ENCODE peak calls at places on chromosomes 6 and 20, in four cellular contexts. One of them, this sample, is unnamed.

GRCh38 chr6:134394905-134395304 is 77.0 kb upstream of the SGK1 start:
- DNase-seq in K562: no peak
- DNase-seq in H1: no peak
- DNase-seq in HepG2: no peak
- DNase-seq in this sample: no peak

GRCh38 chr6:46793138-46793537 is at the start of gene MEP1A:
- DNase-seq in K562: no peak
- DNase-seq in H1: no peak
- DNase-seq in HepG2: peak; percentile 42
- DNase-seq in this sample: no peak

GRCh38 chr6:19705606-19706005 is 131.6 kb upstream of the ID4 start:
- DNase-seq in K562: no peak
- DNase-seq in H1: no peak
- DNase-seq in HepG2: no peak
- DNase-seq in this sample: no peak

GRCh38 chr6:13484138-13484708 is 3.2 kb downstream of the GFOD1 start:
- DNase-seq in K562: no peak
- DNase-seq in H1: no peak
- DNase-seq in HepG2: peak; percentile 84
- DNase-seq in this sample: no peak

GRCh38 chr6:102154874-102155273 is 761.4 kb downstream of the GRIK2 start:
- DNase-seq in K562: no peak
- DNase-seq in H1: no peak
- DNase-seq in HepG2: no peak
- DNase-seq in this sample: no peak

GRCh38 chr20:50395258-50395729 is 114.9 kb upstream of the PTPN1 start:
- DNase-seq in K562: no peak
- DNase-seq in H1: no peak
- DNase-seq in HepG2: no peak
- DNase-seq in this sample: no peak

GRCh38 chr6:139839506-139840156 is 465.2 kb upstream of the CITED2 start:
- DNase-seq in K562: no peak
- DNase-seq in H1: no peak
- DNase-seq in HepG2: no peak
- DNase-seq in this sample: no peak

GRCh38 chr6:42970859-42971612 is 7.9 kb downstream of the PEX6 start:
- DNase-seq in K562: peak; percentile 81
- DNase-seq in H1: no peak
- DNase-seq in HepG2: peak; percentile 32
- DNase-seq in this sample: no peak

GRCh38 chr6:104705095-104705707 is 154.5 kb downstream of the HACE1 start:
- DNase-seq in K562: no peak
- DNase-seq in H1: no peak
- DNase-seq in HepG2: no peak
- DNase-seq in this sample: no peak

GRCh38 chr6:33632603-33633039 is 11.5 kb downstream of the ITPR3 start:
- DNase-seq in K562: peak; percentile 76
- DNase-seq in H1: peak; percentile 70
- DNase-seq in HepG2: peak; percentile 75
- DNase-seq in this sample: peak; percentile 95

GRCh38 chr20:39264506-39265172 is 302.5 kb downstream of the DHX35 start:
- DNase-seq in K562: peak; percentile 77
- DNase-seq in H1: peak; percentile 39
- DNase-seq in HepG2: peak; percentile 63
- DNase-seq in this sample: peak; percentile 66

GRCh38 chr6:32178547-32179440 is 589 bp downstream of the RNF5 start:
- DNase-seq in K562: peak; percentile 50
- DNase-seq in H1: no peak
- DNase-seq in HepG2: no peak
- DNase-seq in this sample: no peak

GRCh38 chr6:7543761-7544424 is 2.4 kb downstream of the DSP start:
- DNase-seq in K562: no peak
- DNase-seq in H1: no peak
- DNase-seq in HepG2: no peak
- DNase-seq in this sample: no peak

GRCh38 chr20:20741067-20742045 is 28.9 kb upstream of the RALGAPA2 start:
- DNase-seq in K562: no peak
- DNase-seq in H1: no peak
- DNase-seq in HepG2: no peak
- DNase-seq in this sample: no peak

GRCh38 chr6:106730672-106731071 is 101.3 kb downstream of the QRSL1 start:
- DNase-seq in K562: no peak
- DNase-seq in H1: no peak
- DNase-seq in HepG2: no peak
- DNase-seq in this sample: no peak

GRCh38 chr20:9161308-9161707 is 92.4 kb downstream of the PLCB4 start:
- DNase-seq in K562: no peak
- DNase-seq in H1: no peak
- DNase-seq in HepG2: no peak
- DNase-seq in this sample: no peak

GRCh38 chr6:34876451-34876850 is 11.4 kb downstream of the TAF11 start:
- DNase-seq in K562: no peak
- DNase-seq in H1: no peak
- DNase-seq in HepG2: no peak
- DNase-seq in this sample: no peak

GRCh38 chr6:36848658-36849441 is 9.6 kb upstream of the CPNE5 start:
- DNase-seq in K562: peak; percentile 95
- DNase-seq in H1: no peak
- DNase-seq in HepG2: peak; percentile 46
- DNase-seq in this sample: peak; percentile 74

GRCh38 chr6:139925894-139926641 is 551.6 kb upstream of the CITED2 start:
- DNase-seq in K562: no peak
- DNase-seq in H1: no peak
- DNase-seq in HepG2: peak; percentile 71
- DNase-seq in this sample: no peak

GRCh38 chr6:107616776-107617175 is 126.9 kb downstream of the SOBP start:
- DNase-seq in K562: no peak
- DNase-seq in H1: no peak
- DNase-seq in HepG2: no peak
- DNase-seq in this sample: no peak

GRCh38 chr6:73180076-73180717 is 45.1 kb downstream of the KHDC1L start:
- DNase-seq in K562: no peak
- DNase-seq in H1: no peak
- DNase-seq in HepG2: no peak
- DNase-seq in this sample: no peak

GRCh38 chr6:83884523-83884922 is 25.0 kb downstream of the CYB5R4 start:
- DNase-seq in K562: peak; percentile 38
- DNase-seq in H1: no peak
- DNase-seq in HepG2: peak; percentile 27
- DNase-seq in this sample: no peak

GRCh38 chr6:25354078-25354940 is 75.1 kb downstream of the CARMIL1 start:
- DNase-seq in K562: no peak
- DNase-seq in H1: no peak
- DNase-seq in HepG2: no peak
- DNase-seq in this sample: no peak

GRCh38 chr20:63284083-63284440 is 8.9 kb upstream of the COL20A1 start:
- DNase-seq in K562: no peak
- DNase-seq in H1: no peak
- DNase-seq in HepG2: no peak
- DNase-seq in this sample: no peak

GRCh38 chr6:119148825-119149525 is 70.5 kb upstream of the FAM184A start:
- DNase-seq in K562: no peak
- DNase-seq in H1: no peak
- DNase-seq in HepG2: no peak
- DNase-seq in this sample: no peak

GRCh38 chr6:335572-335971 is 43.3 kb downstream of the DUSP22 start:
- DNase-seq in K562: no peak
- DNase-seq in H1: no peak
- DNase-seq in HepG2: no peak
- DNase-seq in this sample: no peak

GRCh38 chr6:90860822-90861601 is 274.1 kb upstream of the MAP3K7 start:
- DNase-seq in K562: no peak
- DNase-seq in H1: no peak
- DNase-seq in HepG2: peak; percentile 1
- DNase-seq in this sample: no peak

GRCh38 chr6:13412639-13413465 is 74.5 kb downstream of the GFOD1 start:
- DNase-seq in K562: no peak
- DNase-seq in H1: no peak
- DNase-seq in HepG2: peak; percentile 80
- DNase-seq in this sample: no peak

GRCh38 chr6:83311231-83311630 is 118.1 kb downstream of the RWDD2A start:
- DNase-seq in K562: no peak
- DNase-seq in H1: no peak
- DNase-seq in HepG2: no peak
- DNase-seq in this sample: no peak

GRCh38 chr6:69729870-69730449 is 66.8 kb downstream of the LMBRD1 start:
- DNase-seq in K562: no peak
- DNase-seq in H1: no peak
- DNase-seq in HepG2: no peak
- DNase-seq in this sample: no peak

DNA sequence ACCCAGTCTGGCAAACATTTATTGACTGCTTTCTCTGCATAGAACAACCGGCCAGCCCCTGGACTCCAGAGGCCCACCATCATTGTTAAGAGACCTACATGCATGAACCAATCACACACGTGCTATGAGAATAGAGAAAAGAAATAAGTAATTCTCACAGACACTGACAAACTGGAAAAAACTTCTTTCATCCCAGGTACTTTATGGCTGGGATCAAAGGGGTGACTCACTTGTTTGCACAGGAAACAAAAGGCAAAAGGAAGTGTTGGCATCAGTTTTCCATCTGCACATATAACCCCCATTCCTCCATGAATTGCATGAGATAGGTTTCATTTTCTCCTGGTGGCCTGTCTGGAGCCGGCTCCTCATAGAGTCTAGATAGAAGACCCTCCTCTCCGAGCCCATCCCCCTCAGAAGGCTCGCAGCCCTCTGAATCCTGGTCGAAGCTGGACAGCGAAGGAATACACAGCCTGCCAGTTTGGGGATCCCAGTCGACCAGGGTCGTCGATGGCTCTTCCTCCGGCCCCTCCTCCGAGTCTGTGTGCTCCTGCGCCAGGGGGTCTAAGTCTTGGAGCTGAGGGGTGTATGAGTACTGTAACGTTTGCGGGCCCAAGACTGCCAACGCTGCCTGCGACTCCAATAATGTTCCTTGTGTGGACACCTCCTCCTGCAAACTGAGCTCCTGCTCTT is 43.3 kb downstream of the IL20RA start:
- DNase-seq in K562: no peak
- DNase-seq in H1: no peak
- DNase-seq in HepG2: peak; percentile 85
- DNase-seq in this sample: peak; percentile 26
- TF ChIP-seq CREB1 in K562: no peak
- TF ChIP-seq CREB1 in H1: no peak
- TF ChIP-seq CREB1 in HepG2: no peak
- TF ChIP-seq CREB1 in this sample: no peak

GRCh38 chr6:170032706-170033309 is 258.1 kb downstream of the DLL1 start:
- DNase-seq in K562: no peak
- DNase-seq in H1: no peak
- DNase-seq in HepG2: no peak
- DNase-seq in this sample: peak; percentile 4

GRCh38 chr6:170031684-170032121 is 259.2 kb downstream of the DLL1 start:
- DNase-seq in K562: no peak
- DNase-seq in H1: no peak
- DNase-seq in HepG2: no peak
- DNase-seq in this sample: peak; percentile 3

GRCh38 chr6:170031096-170031471 is 259.8 kb downstream of the DLL1 start:
- DNase-seq in K562: no peak
- DNase-seq in H1: no peak
- DNase-seq in HepG2: no peak
- DNase-seq in this sample: peak; percentile 4

GRCh38 chr6:170033666-170034065 is 257.2 kb downstream of the DLL1 start:
- DNase-seq in K562: no peak
- DNase-seq in H1: no peak
- DNase-seq in HepG2: no peak
- DNase-seq in this sample: peak; percentile 4

GRCh38 chr6:170032197-170032596 is 258.7 kb downstream of the DLL1 start:
- DNase-seq in K562: no peak
- DNase-seq in H1: no peak
- DNase-seq in HepG2: no peak
- DNase-seq in this sample: peak; percentile 3
- TF ChIP-seq SP1 in K562: no peak
- TF ChIP-seq SP1 in H1: no peak
- TF ChIP-seq SP1 in HepG2: no peak
- TF ChIP-seq SP1 in this sample: no peak

GRCh38 chr6:130811932-130812331 is 15.3 kb upstream of the SMLR1 start:
- DNase-seq in K562: no peak
- DNase-seq in H1: no peak
- DNase-seq in HepG2: peak; percentile 56
- DNase-seq in this sample: no peak
- TF ChIP-seq JUN in K562: no peak
- TF ChIP-seq JUN in H1: no peak
- TF ChIP-seq JUN in HepG2: no peak
- TF ChIP-seq JUN in this sample: no peak

GRCh38 chr6:148973809-148974208 is 227.0 kb downstream of the UST start:
- DNase-seq in K562: no peak
- DNase-seq in H1: no peak
- DNase-seq in HepG2: no peak
- DNase-seq in this sample: no peak
- TF ChIP-seq CREB1 in K562: no peak
- TF ChIP-seq CREB1 in H1: no peak
- TF ChIP-seq CREB1 in HepG2: no peak
- TF ChIP-seq CREB1 in this sample: no peak

DNA sequence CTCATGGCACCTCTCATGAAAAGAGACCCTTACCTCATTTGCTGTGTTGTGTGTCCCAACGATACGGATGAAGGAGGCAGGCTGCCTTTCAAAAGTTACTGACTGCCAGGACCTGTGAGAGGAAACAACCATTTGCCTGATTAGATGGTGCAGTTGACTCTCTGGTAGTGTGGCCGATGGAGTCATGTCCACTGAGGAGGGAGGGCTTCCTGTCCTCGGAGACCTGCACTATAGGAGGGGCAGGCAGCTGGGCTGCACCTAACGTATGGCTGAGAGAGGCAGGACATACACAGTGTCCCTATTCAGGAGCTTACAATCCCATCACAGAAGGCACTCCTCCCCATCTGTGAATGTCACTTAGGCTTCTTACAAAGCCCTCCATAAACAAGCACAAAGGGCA is 373.0 kb downstream of the ZFAND3 start:
- DNase-seq in K562: no peak
- DNase-seq in H1: no peak
- DNase-seq in HepG2: no peak
- DNase-seq in this sample: no peak
- TF ChIP-seq SP1 in K562: no peak
- TF ChIP-seq SP1 in H1: no peak
- TF ChIP-seq SP1 in HepG2: no peak
- TF ChIP-seq SP1 in this sample: no peak

DNA sequence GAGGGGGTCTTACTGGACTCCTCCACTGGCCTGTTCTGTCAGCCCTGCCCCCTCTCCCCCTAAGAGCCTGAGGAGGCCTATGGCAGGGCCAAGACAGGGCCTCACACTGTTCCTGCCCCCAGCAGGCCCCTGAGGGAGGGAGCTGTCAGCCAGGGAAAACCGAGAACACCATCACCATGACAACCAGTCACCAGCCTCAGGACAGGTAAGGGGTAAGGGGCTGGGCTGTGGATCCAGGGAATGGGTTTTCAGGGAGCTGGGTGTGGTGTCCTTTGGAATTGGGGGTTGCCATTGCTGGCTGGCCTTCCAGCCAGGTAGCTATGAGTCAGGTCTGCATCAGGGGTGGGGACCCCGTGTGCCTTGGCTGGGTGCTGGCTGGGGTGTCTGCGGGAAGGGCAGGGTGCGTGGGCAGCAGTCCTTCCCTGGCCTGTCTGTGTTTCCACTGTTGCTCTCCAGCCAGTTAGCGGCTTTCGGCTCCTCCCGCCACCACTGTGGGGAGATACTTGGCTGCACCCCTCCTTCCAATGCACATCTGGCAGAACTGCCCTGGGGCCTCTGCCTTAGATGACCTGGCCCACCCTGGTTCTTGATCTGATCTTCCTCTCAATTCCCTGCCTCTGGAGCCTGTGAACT is 3.9 kb downstream of the SLC29A1 start:
- DNase-seq in K562: peak; percentile 50
- DNase-seq in H1: no peak
- DNase-seq in HepG2: no peak
- DNase-seq in this sample: no peak
- TF ChIP-seq JUN in K562: no peak
- TF ChIP-seq JUN in H1: no peak
- TF ChIP-seq JUN in HepG2: no peak
- TF ChIP-seq JUN in this sample: no peak